ENCODE peak calls at places on chromosomes 7 and 10, in eight cellular contexts. R, V, C, M, G, K, I and F are unnamed samples.

GRCh38 chr7:33986951-33987948 is 81.9 kb downstream of the BMPER start:
- DNase-seq in M (no peak), V (peak; percentile 97), I (no peak), G (peak; percentile 32), R (no peak), C (no peak), K (no peak), F (no peak)

GRCh38 chr10:59985639-59986038 is 79.3 kb upstream of the CCDC6 start:
- DNase-seq in K (no peak), M (no peak), V (no peak), R (no peak), I (no peak), G (no peak), C (no peak), F (no peak)

GRCh38 chr10:8438603-8439002 is 384.1 kb downstream of the GATA3 start:
- DNase-seq in V (no peak), G (no peak), R (no peak), K (no peak), M (no peak), C (no peak), I (no peak), F (no peak)

GRCh38 chr10:122875843-122876492 is 3.4 kb downstream of the FAM24B start:
- DNase-seq in V (no peak), I (no peak), G (no peak), R (no peak), M (peak; percentile 32), K (no peak), C (peak; percentile 50), F (no peak)

GRCh38 chr10:132548106-132548823 is 10.7 kb downstream of the INPP5A start:
- DNase-seq in V (no peak), I (no peak), G (peak; percentile 19), M (no peak), K (no peak), C (no peak), R (peak; percentile 14), F (no peak)

GRCh38 chr10:132450466-132450824 is 53.4 kb downstream of the PWWP2B start:
- DNase-seq in V (no peak), I (no peak), K (no peak), C (no peak), R (no peak), M (no peak), G (no peak), F (peak; percentile 23)

GRCh38 chr7:22849158-22849557 is 26.5 kb upstream of the TOMM7 start:
- DNase-seq in I (no peak), R (no peak), G (no peak), V (no peak), C (no peak), M (no peak), K (no peak), F (peak; percentile 43)

GRCh38 chr7:46559194-46559576 is 638.1 kb upstream of the IGFBP3 start:
- DNase-seq in M (no peak), C (no peak), G (no peak), K (no peak), V (peak; percentile 61), I (no peak), R (no peak), F (no peak)

GRCh38 chr10:75018233-75018632 is 93.2 kb upstream of the SAMD8 start:
- DNase-seq in M (no peak), G (no peak), C (no peak), V (no peak), K (no peak), R (no peak), I (no peak), F (peak; percentile 78)

GRCh38 chr10:75018873-75019272 is 92.6 kb upstream of the SAMD8 start:
- DNase-seq in G (no peak), V (no peak), M (no peak), I (no peak), R (no peak), K (no peak), C (no peak), F (no peak)

GRCh38 chr10:75020168-75020567 is 91.3 kb upstream of the SAMD8 start:
- DNase-seq in C (no peak), M (no peak), G (no peak), I (no peak), K (no peak), R (no peak), V (no peak), F (no peak)

GRCh38 chr10:75021851-75022250 is 89.6 kb upstream of the SAMD8 start:
- DNase-seq in I (no peak), M (no peak), K (peak; percentile 52), R (no peak), C (no peak), V (no peak), G (no peak), F (no peak)

DNA sequence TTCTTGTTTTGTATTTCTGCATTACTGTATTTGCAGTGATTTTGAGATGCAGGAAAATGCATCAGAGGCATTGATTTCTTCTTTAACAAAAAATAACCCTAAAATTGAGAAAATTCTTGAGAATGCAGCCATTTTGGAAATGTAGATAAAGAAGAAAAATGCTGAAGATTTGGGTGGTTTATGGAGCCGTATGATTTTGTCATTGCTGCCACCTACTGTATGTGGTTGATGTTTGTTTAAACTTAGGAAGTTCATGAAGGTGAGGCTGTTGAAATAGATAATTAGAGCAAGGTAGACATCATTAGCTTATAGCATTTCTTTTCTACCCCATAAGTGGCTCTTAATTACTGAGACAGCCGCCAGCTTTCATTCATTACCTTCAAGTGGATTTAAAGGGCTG is 92.1 kb upstream of the SAMD8 start:
- DNase-seq in M (no peak), I (no peak), R (no peak), K (no peak), C (no peak), V (peak; percentile 17), G (no peak), F (no peak)
- TF ChIP-seq CTCF in M (no peak), I (no peak), R (peak; percentile 12), K (no peak), C (no peak), V (peak; percentile 73), G (peak; percentile 18), F (no peak)

GRCh38 chr10:103855852-103856496 is 598 bp upstream of the SH3PXD2A start:
- DNase-seq in V (no peak), R (no peak), K (no peak), G (no peak), M (no peak), C (no peak), I (no peak), F (peak; percentile 78)

GRCh38 chr10:103853428-103854264 is 1.7 kb downstream of the SH3PXD2A start:
- DNase-seq in G (no peak), V (no peak), K (peak; percentile 48), C (no peak), I (no peak), R (no peak), M (no peak), F (no peak)

GRCh38 chr10:103855424-103855823 is at the start of gene SH3PXD2A:
- DNase-seq in K (no peak), I (no peak), C (peak; percentile 59), M (peak; percentile 48), V (no peak), G (no peak), R (peak; percentile 54), F (peak; percentile 69)

GRCh38 chr10:103854265-103854686 is 1.1 kb downstream of the SH3PXD2A start:
- DNase-seq in C (peak; percentile 51), R (no peak), V (no peak), M (peak; percentile 43), G (no peak), K (no peak), I (no peak), F (peak; percentile 39)

GRCh38 chr10:103854687-103855423 is 521 bp downstream of the SH3PXD2A start:
- DNase-seq in C (peak; percentile 48), I (no peak), M (peak; percentile 53), K (peak; percentile 67), G (no peak), V (no peak), R (peak; percentile 46), F (peak; percentile 67)
- TF ChIP-seq CTCF in C (peak; percentile 49), I (no peak), M (no peak), K (no peak), G (no peak), V (peak; percentile 43), R (no peak), F (no peak)

DNA sequence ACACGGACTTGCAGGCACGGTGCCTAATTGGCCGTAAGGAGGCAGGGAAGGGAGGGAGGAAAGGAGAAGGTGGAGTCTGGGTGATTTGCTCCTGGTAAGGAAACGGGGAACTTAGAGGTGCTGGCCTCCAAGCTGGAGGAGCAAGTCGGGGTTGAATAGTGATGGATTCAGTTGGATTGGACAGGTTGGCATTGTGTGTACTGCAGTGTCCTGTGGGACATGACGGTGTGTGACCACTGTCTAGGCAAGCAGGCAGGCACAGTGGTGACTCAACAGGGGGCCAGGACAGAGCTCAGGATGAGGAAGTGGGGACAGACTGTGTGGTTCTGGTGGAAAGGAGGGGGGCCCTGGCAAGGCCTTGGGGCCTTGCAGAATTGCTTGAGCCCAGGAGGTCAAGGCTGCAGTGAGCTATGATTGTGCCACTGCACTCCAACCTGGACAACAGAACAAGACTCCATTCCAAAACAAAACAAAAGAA is 48.8 kb downstream of the COL26A1 start:
- DNase-seq in V (no peak), I (no peak), G (no peak), M (no peak), C (no peak), K (no peak), R (no peak), F (no peak)
- TF ChIP-seq CTCF in V (peak; percentile 60), I (no peak), G (no peak), M (no peak), C (no peak), K (no peak), R (no peak), F (peak; percentile 44)

GRCh38 chr7:104553074-104553473 is 224.7 kb downstream of the LHFPL3 start:
- DNase-seq in K (no peak), M (no peak), G (no peak), C (no peak), I (no peak), V (no peak), R (no peak), F (no peak)

GRCh38 chr7:104550362-104550761 is 222.0 kb downstream of the LHFPL3 start:
- DNase-seq in V (no peak), C (no peak), R (no peak), I (no peak), K (no peak), G (no peak), M (no peak), F (no peak)

GRCh38 chr7:104551226-104551625 is 222.8 kb downstream of the LHFPL3 start:
- DNase-seq in K (no peak), R (no peak), I (no peak), C (no peak), M (no peak), V (no peak), G (no peak), F (no peak)

GRCh38 chr7:104552102-104552501 is 223.7 kb downstream of the LHFPL3 start:
- DNase-seq in V (no peak), C (peak; percentile 59), M (peak; percentile 75), G (peak; percentile 32), K (peak; percentile 43), I (no peak), R (peak; percentile 42), F (no peak)

GRCh38 chr7:104548861-104549260 is 220.5 kb downstream of the LHFPL3 start:
- DNase-seq in V (no peak), M (no peak), R (no peak), G (no peak), K (no peak), I (no peak), C (no peak), F (no peak)
- TF ChIP-seq CTCF in V (no peak), M (no peak), R (no peak), G (no peak), K (peak; percentile 25), I (no peak), C (no peak), F (peak; percentile 39)